ENCODE peak calls at places on chromosome 18, in five cellular contexts. M is left lung, H is HCT116, O is cardiac muscle cell, A is esophagus muscularis mucosa. T is an unnamed sample. For H3K9me3, the result is how much of the 10 kb centered on the place peaks cover.

GRCh38 chr18:69951182-69951581 is 3.5 kb upstream of the CD226 start:
- DNase-seq in M (no peak), H (no peak), O (no peak), A (no peak), T (no peak)

GRCh38 chr18:5455644-5456043 is 88.2 kb downstream of the EPB41L3 start:
- DNase-seq in M (no peak), H (no peak), O (no peak), A (no peak), T (no peak)

GRCh38 chr18:58101291-58101706 is 57.3 kb downstream of the NEDD4L start:
- DNase-seq in M (no peak), H (no peak), O (no peak), A (no peak), T (no peak)

GRCh38 chr18:6885992-6886823 is 156.7 kb downstream of the ARHGAP28 start:
- DNase-seq in M (no peak), H (no peak), O (peak), A (no peak), T (no peak)

GRCh38 chr18:38362286-38362792 is 796.7 kb upstream of the CELF4 start:
- DNase-seq in M (no peak), H (no peak), O (no peak), A (no peak), T (no peak)

GRCh38 chr18:39453356-39453755 is 1887.8 kb upstream of the CELF4 start:
- DNase-seq in M (no peak), H (no peak), O (no peak), A (no peak), T (no peak)

GRCh38 chr18:51165296-51165695 is 32.2 kb downstream of the MEX3C start:
- DNase-seq in M (no peak), H (no peak), O (no peak), A (no peak), T (no peak)

GRCh38 chr18:3062798-3063563 is 50.0 kb upstream of the LPIN2 start:
- DNase-seq in M (peak), H (peak), O (peak), A (peak), T (no peak)

GRCh38 chr18:12744103-12744502 is 41.3 kb downstream of the PSMG2 start:
- DNase-seq in M (no peak), H (peak), O (peak), A (no peak), T (no peak)

GRCh38 chr18:57791911-57792310 is 11.2 kb downstream of the ATP8B1 start:
- DNase-seq in M (no peak), H (no peak), O (no peak), A (no peak), T (no peak)

GRCh38 chr18:5979971-5980457 is 84.7 kb upstream of the TMEM200C start:
- DNase-seq in M (no peak), H (no peak), O (peak), A (peak), T (no peak)

GRCh38 chr18:58381676-58382411 is 247.0 kb downstream of the ALPK2 start:
- DNase-seq in M (no peak), H (no peak), O (no peak), A (peak), T (no peak)

GRCh38 chr18:13165636-13166423 is 52.7 kb upstream of the LDLRAD4 start:
- DNase-seq in M (no peak), H (no peak), O (no peak), A (no peak), T (no peak)

GRCh38 chr18:49851624-49852023 is 38.3 kb upstream of the ACAA2 start:
- DNase-seq in M (no peak), H (no peak), O (no peak), A (no peak), T (no peak)

GRCh38 chr18:77100751-77101355 is 31.7 kb downstream of the MBP start:
- DNase-seq in M (no peak), H (no peak), O (no peak), A (no peak), T (no peak)

GRCh38 chr18:22001912-22002487 is 167.4 kb upstream of the GATA6 start:
- DNase-seq in M (no peak), H (no peak), O (no peak), A (no peak), T (no peak)

GRCh38 chr18:73235921-73236320 is 368.1 kb upstream of the NETO1 start:
- DNase-seq in M (no peak), H (no peak), O (no peak), A (no peak), T (no peak)

GRCh38 chr18:35127201-35127600 is 86.0 kb downstream of the MAPRE2 start:
- DNase-seq in M (no peak), H (no peak), O (no peak), A (no peak), T (no peak)

GRCh38 chr18:76266226-76266991 is 228.6 kb downstream of the ZNF516 start:
- DNase-seq in M (no peak), H (no peak), O (no peak), A (no peak), T (no peak)

GRCh38 chr18:13032173-13032572 is 41.0 kb downstream of the CEP192 start:
- DNase-seq in M (no peak), H (no peak), O (no peak), A (no peak), T (no peak)

GRCh38 chr18:32167980-32168379 is 21.9 kb upstream of the MEP1B start:
- DNase-seq in M (no peak), H (no peak), O (no peak), A (no peak), T (no peak)

GRCh38 chr18:22542400-22542835 is 124.7 kb upstream of the CTAGE1 start:
- DNase-seq in M (no peak), H (no peak), O (no peak), A (no peak), T (no peak)

GRCh38 chr18:60372598-60372997 is at the start of gene MC4R:
- DNase-seq in M (no peak), H (peak), O (peak), A (no peak), T (no peak)

GRCh38 chr18:37578886-37579513 is 13.4 kb upstream of the CELF4 start:
- DNase-seq in M (no peak), H (peak), O (peak), A (no peak), T (no peak)

GRCh38 chr18:76495435-76496199 is 575 bp upstream of the ZNF516 start:
- DNase-seq in M (peak), H (no peak), O (peak), A (no peak), T (no peak)

GRCh38 chr18:7000484-7001096 is 117.0 kb downstream of the LAMA1 start:
- DNase-seq in M (no peak), H (no peak), O (peak), A (no peak), T (no peak)

GRCh38 chr18:36608107-36608506 is 220.7 kb downstream of the TPGS2 start:
- DNase-seq in M (no peak), H (no peak), O (no peak), A (no peak), T (no peak)

GRCh38 chr18:13070460-13070859 is 79.3 kb downstream of the CEP192 start:
- DNase-seq in M (no peak), H (no peak), O (no peak), A (no peak), T (no peak)

GRCh38 chr18:50399582-50399981 is 24.7 kb downstream of the SKA1 start:
- DNase-seq in M (no peak), H (no peak), O (no peak), A (no peak), T (no peak)

GRCh38 chr18:52953435-52953834 is 613.4 kb downstream of the DCC start:
- DNase-seq in M (no peak), H (no peak), O (no peak), A (no peak), T (no peak)

GRCh38 chr18:13335903-13336302 is 117.3 kb downstream of the LDLRAD4 start:
- DNase-seq in M (no peak), H (no peak), O (no peak), A (no peak), T (no peak)

GRCh38 chr18:40841473-40841872 is 1113.6 kb upstream of the PIK3C3 start:
- DNase-seq in M (no peak), H (no peak), O (no peak), A (no peak), T (no peak)

GRCh38 chr18:74994502-74995403 is 214.2 kb downstream of the PTGR3 start:
- DNase-seq in M (no peak), H (no peak), O (no peak), A (no peak), T (no peak)

GRCh38 chr18:3281456-3282400 is 19.8 kb downstream of the MYL12B start:
- DNase-seq in M (no peak), H (peak), O (peak), A (no peak), T (no peak)

GRCh38 chr18:23994361-23994902 is 20.1 kb upstream of the TTC39C start:
- DNase-seq in M (no peak), H (peak), O (no peak), A (no peak), T (peak)

GRCh38 chr18:50338676-50339075 is 36.2 kb upstream of the SKA1 start:
- DNase-seq in M (no peak), H (no peak), O (no peak), A (no peak), T (no peak)

GRCh38 chr18:53757346-53757745 is 467.1 kb downstream of the MBD2 start:
- DNase-seq in M (no peak), H (no peak), O (no peak), A (no peak), T (no peak)

GRCh38 chr18:9596843-9597242 is 17.5 kb downstream of the PPP4R1 start:
- DNase-seq in M (no peak), H (no peak), O (no peak), A (no peak), T (no peak)
- H3K9me3 ChIP-seq in M (under half), H (under half), O (under half), A (under half), T (under half)

DNA sequence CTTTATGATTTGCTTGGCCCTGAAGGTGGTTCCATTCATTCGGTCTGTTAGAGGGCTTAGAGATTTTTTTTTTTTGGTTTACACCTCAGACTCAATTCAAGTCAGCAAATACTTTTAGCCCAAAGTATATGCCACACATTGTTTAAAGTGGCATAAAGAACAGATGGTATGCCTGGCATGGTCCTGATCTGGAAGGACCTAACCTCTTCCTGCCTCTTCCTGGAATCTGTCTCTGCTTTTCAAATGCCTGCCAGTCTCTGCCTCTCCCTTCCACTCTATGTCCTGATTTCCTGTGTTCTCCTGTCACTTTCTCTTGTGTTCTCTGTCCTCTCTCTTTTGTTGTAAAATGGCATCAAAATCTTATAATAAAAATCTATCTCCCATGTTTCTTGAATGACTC is 158.0 kb downstream of the ANKRD30B start:
- DNase-seq in M (no peak), H (no peak), O (no peak), A (no peak), T (no peak)
- H3K9me3 ChIP-seq in M (under half), H (under half), O (under half), A (under half), T (under half)

GRCh38 chr18:48521723-48522122 is 17.1 kb upstream of the CTIF start:
- DNase-seq in M (no peak), H (no peak), O (no peak), A (no peak), T (no peak)
- H3K9me3 ChIP-seq in M (under half), H (under half), O (under half), A (under half), T (under half)

GRCh38 chr18:72152935-72153334 is 391.2 kb downstream of the CBLN2 start:
- DNase-seq in M (no peak), H (no peak), O (no peak), A (no peak), T (no peak)
- H3K9me3 ChIP-seq in M (under half), H (under half), O (under half), A (under half), T (under half)

DNA sequence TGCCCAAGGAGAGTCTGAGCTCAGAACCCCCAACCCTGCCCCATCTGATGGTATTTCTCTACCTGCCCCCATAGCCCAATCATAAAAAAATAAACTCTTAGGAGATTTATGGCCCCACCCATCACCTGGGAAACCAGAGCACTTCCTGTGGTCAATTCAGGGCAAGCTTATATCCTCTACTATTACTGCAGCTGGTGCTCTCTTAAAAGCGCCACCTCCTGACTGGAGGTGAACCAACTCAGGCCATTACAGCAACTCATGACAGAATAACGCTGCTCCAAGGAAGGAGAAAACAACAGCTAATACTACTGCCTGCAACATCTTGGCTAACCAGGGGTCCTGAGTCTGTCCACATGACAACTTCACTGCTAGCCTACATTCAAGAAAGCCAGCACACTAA is 195.7 kb downstream of the MTCL1 start:
- DNase-seq in M (no peak), H (no peak), O (no peak), A (no peak), T (no peak)
- H3K9me3 ChIP-seq in M (under half), H (under half), O (under half), A (under half), T (under half)

GRCh38 chr18:66819235-66819634 is 215.3 kb upstream of the CDH19 start:
- DNase-seq in M (no peak), H (no peak), O (no peak), A (no peak), T (no peak)
- H3K9me3 ChIP-seq in M (under half), H (under half), O (under half), A (under half), T (under half)

GRCh38 chr18:42473611-42474010 is 518.6 kb downstream of the PIK3C3 start:
- DNase-seq in M (no peak), H (no peak), O (no peak), A (peak), T (no peak)

GRCh38 chr18:42474577-42474976 is 519.5 kb downstream of the PIK3C3 start:
- DNase-seq in M (no peak), H (no peak), O (no peak), A (no peak), T (no peak)

GRCh38 chr18:42471886-42472285 is 516.9 kb downstream of the PIK3C3 start:
- DNase-seq in M (no peak), H (no peak), O (no peak), A (peak), T (no peak)

GRCh38 chr18:42480521-42480920 is 525.5 kb downstream of the PIK3C3 start:
- DNase-seq in M (no peak), H (no peak), O (no peak), A (peak), T (no peak)

GRCh38 chr18:42477261-42477660 is 522.2 kb downstream of the PIK3C3 start:
- DNase-seq in M (no peak), H (no peak), O (no peak), A (no peak), T (no peak)
- H3K9me3 ChIP-seq in M (under half), H (under half), O (under half), A (under half), T (under half)

GRCh38 chr18:56043691-56044090 is 455.7 kb upstream of the TCF4 start:
- DNase-seq in M (no peak), H (no peak), O (no peak), A (peak), T (no peak)

GRCh38 chr18:56038258-56039030 is 450.5 kb upstream of the TCF4 start:
- DNase-seq in M (no peak), H (no peak), O (no peak), A (no peak), T (no peak)

GRCh38 chr18:56044239-56044638 is 456.2 kb upstream of the TCF4 start:
- DNase-seq in M (no peak), H (no peak), O (no peak), A (peak), T (no peak)
- H3K9me3 ChIP-seq in M (under half), H (under half), O (under half), A (under half), T (under half)

GRCh38 chr18:78632111-78632541 is 347.5 kb upstream of the SALL3 start:
- DNase-seq in M (no peak), H (no peak), O (no peak), A (no peak), T (peak)
- H3K9me3 ChIP-seq in M (under half), H (under half), O (under half), A (under half), T (under half)

DNA sequence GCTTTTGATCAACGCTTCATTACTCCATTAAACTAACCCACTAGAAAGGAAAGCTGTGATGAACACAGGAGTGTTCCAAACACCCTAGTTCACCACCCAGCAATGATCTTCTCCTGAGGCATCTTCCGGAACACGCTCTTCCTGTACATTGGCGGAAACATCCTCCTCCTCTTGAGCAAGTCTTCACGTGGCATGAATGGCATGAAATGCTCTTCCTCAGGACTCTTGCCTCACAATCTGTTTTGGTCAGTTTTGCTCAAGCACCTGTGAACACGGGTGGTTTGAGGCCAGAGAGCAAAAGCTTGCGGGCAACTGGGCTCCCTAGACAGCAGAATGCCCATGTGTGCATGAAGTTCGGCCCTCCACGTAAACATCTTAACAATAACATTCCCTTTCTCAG is 734.2 kb upstream of the SALL3 start:
- DNase-seq in M (no peak), H (no peak), O (no peak), A (no peak), T (no peak)
- H3K9me3 ChIP-seq in M (under half), H (under half), O (under half), A (under half), T (under half)